ENCODE peak calls at places on chromosome 2, in four cellular contexts. One of them, this sample, is unnamed.

GRCh38 chr2:47299555-47299954 is 103.4 kb upstream of the MSH2 start:
- DNase-seq in GM20000: no peak
- DNase-seq in GM13977: no peak
- DNase-seq in prostate gland: no peak
- DNase-seq in this sample: peak

GRCh38 chr2:224909885-224910517 is 132.3 kb downstream of the DOCK10 start:
- DNase-seq in GM13977: no peak
- DNase-seq in GM20000: no peak
- DNase-seq in prostate gland: peak
- DNase-seq in this sample: peak

GRCh38 chr2:136235451-136236418 is 117.8 kb upstream of the CXCR4 start:
- DNase-seq in prostate gland: no peak
- DNase-seq in GM13977: no peak
- DNase-seq in GM20000: no peak
- DNase-seq in this sample: no peak

GRCh38 chr2:188610827-188611226 is 319.2 kb downstream of the GULP1 start:
- DNase-seq in GM20000: no peak
- DNase-seq in prostate gland: no peak
- DNase-seq in GM13977: no peak
- DNase-seq in this sample: no peak

GRCh38 chr2:222751821-222752719 is 80.6 kb downstream of the MOGAT1 start:
- DNase-seq in GM13977: no peak
- DNase-seq in GM20000: no peak
- DNase-seq in prostate gland: no peak
- DNase-seq in this sample: no peak

GRCh38 chr2:224819075-224819474 is 102.9 kb upstream of the CCDC195 start:
- DNase-seq in GM13977: no peak
- DNase-seq in prostate gland: no peak
- DNase-seq in GM20000: no peak
- DNase-seq in this sample: no peak

GRCh38 chr2:45274190-45274926 is 265.1 kb upstream of the SIX2 start:
- DNase-seq in GM20000: no peak
- DNase-seq in GM13977: no peak
- DNase-seq in prostate gland: peak
- DNase-seq in this sample: no peak

GRCh38 chr2:171652411-171652775 is 34.9 kb upstream of the DYNC1I2 start:
- DNase-seq in GM13977: peak
- DNase-seq in prostate gland: no peak
- DNase-seq in GM20000: no peak
- DNase-seq in this sample: no peak

GRCh38 chr2:105786231-105787230 is 41.8 kb downstream of the NCK2 start:
- DNase-seq in prostate gland: no peak
- DNase-seq in GM13977: no peak
- DNase-seq in GM20000: no peak
- DNase-seq in this sample: no peak

GRCh38 chr2:12106440-12107080 is 360.1 kb downstream of the LPIN1 start:
- DNase-seq in GM20000: no peak
- DNase-seq in prostate gland: no peak
- DNase-seq in GM13977: peak
- DNase-seq in this sample: no peak

GRCh38 chr2:19256239-19256638 is 102.2 kb downstream of the OSR1 start:
- DNase-seq in GM13977: no peak
- DNase-seq in prostate gland: no peak
- DNase-seq in GM20000: no peak
- DNase-seq in this sample: no peak

GRCh38 chr2:138432971-138433370 is 68.6 kb upstream of the SPOPL start:
- DNase-seq in prostate gland: no peak
- DNase-seq in GM13977: no peak
- DNase-seq in GM20000: peak
- DNase-seq in this sample: no peak

GRCh38 chr2:156803243-156803642 is 367.1 kb downstream of the GPD2 start:
- DNase-seq in prostate gland: no peak
- DNase-seq in GM13977: no peak
- DNase-seq in GM20000: no peak
- DNase-seq in this sample: no peak

GRCh38 chr2:139626128-139626527 is 845.9 kb upstream of the NXPH2 start:
- DNase-seq in GM20000: no peak
- DNase-seq in prostate gland: no peak
- DNase-seq in GM13977: no peak
- DNase-seq in this sample: no peak

GRCh38 chr2:98569197-98569793 is 39.0 kb downstream of the COA5 start:
- DNase-seq in prostate gland: no peak
- DNase-seq in GM13977: peak
- DNase-seq in GM20000: peak
- DNase-seq in this sample: no peak

GRCh38 chr2:6657131-6657530 is 208.6 kb downstream of the CMPK2 start:
- DNase-seq in prostate gland: no peak
- DNase-seq in GM20000: no peak
- DNase-seq in GM13977: no peak
- DNase-seq in this sample: no peak

GRCh38 chr2:75320893-75321292 is 121.6 kb upstream of the TACR1 start:
- DNase-seq in GM13977: no peak
- DNase-seq in GM20000: no peak
- DNase-seq in prostate gland: no peak
- DNase-seq in this sample: no peak

GRCh38 chr2:133673570-133673969 is 105.3 kb upstream of the NCKAP5 start:
- DNase-seq in GM13977: no peak
- DNase-seq in prostate gland: peak
- DNase-seq in GM20000: no peak
- DNase-seq in this sample: no peak

GRCh38 chr2:112708968-112709367 is 11.9 kb upstream of the NT5DC4 start:
- DNase-seq in GM20000: no peak
- DNase-seq in GM13977: no peak
- DNase-seq in prostate gland: no peak
- DNase-seq in this sample: peak

GRCh38 chr2:68190991-68191731 is 33.5 kb downstream of the PNO1 start:
- DNase-seq in GM13977: no peak
- DNase-seq in GM20000: no peak
- DNase-seq in prostate gland: no peak
- DNase-seq in this sample: no peak

GRCh38 chr2:240556553-240557100 is 1.2 kb downstream of the ANKMY1 start:
- DNase-seq in GM20000: peak
- DNase-seq in GM13977: peak
- DNase-seq in prostate gland: peak
- DNase-seq in this sample: peak

GRCh38 chr2:184598313-184599053 is at the start of gene ZNF804A:
- DNase-seq in prostate gland: no peak
- DNase-seq in GM20000: peak
- DNase-seq in GM13977: peak
- DNase-seq in this sample: peak

GRCh38 chr2:6423944-6424343 is 441.8 kb downstream of the CMPK2 start:
- DNase-seq in GM20000: no peak
- DNase-seq in prostate gland: no peak
- DNase-seq in GM13977: no peak
- DNase-seq in this sample: no peak

GRCh38 chr2:105180491-105180972 is 61.0 kb upstream of the GPR45 start:
- DNase-seq in prostate gland: no peak
- DNase-seq in GM20000: no peak
- DNase-seq in GM13977: no peak
- DNase-seq in this sample: no peak

DNA sequence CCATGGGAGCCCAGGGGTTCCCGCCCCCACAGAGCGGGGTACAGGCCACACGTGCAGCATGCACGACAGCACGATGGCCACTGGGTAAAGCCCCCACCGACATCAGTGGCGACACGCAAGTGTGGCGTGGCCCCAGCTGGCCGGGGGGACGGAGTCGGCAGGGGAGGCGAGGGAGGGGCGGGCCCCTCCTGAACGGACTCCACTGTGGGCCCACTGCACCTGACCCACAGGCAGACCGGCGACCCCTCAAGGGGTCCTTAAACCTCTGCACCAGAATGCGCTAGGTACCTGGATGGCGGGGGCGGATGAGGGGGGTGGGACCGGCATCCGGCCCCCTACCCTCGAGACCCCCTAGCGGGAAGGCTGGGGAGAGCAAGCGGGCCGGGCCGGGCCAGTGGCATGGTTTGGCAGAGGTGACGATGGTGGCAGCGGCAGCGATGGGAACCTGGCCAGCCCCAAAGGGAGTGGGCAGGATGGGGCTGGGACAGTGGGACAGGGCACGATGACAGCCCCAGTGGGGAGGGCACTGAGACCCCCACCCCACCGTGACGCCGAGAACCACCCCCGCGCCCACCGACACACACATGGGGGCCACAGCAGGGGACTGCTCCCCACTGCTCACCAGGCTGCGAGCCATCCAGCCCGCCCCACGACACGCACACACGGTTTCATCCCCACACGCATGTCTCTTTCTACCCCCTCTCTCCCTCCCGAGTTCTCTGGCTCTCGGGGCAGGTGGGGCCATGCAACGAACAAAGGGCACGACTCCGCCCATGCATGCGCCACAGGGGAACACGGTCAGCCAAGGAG is 91.9 kb upstream of the ANKRD30BL start:
- DNase-seq in GM13977: peak
- DNase-seq in prostate gland: no peak
- DNase-seq in GM20000: no peak
- DNase-seq in this sample: no peak
- TF ChIP-seq CTCF in GM13977: no peak
- TF ChIP-seq CTCF in prostate gland: no peak
- TF ChIP-seq CTCF in GM20000: no peak
- TF ChIP-seq CTCF in this sample: no peak

GRCh38 chr2:174691203-174691779 is 73.0 kb downstream of the CHRNA1 start:
- DNase-seq in GM20000: no peak
- DNase-seq in GM13977: no peak
- DNase-seq in prostate gland: no peak
- DNase-seq in this sample: no peak
- TF ChIP-seq CTCF in GM20000: no peak
- TF ChIP-seq CTCF in GM13977: no peak
- TF ChIP-seq CTCF in prostate gland: no peak
- TF ChIP-seq CTCF in this sample: no peak

GRCh38 chr2:177717831-177718618 is 325.5 kb downstream of the AGPS start:
- DNase-seq in GM13977: peak
- DNase-seq in prostate gland: no peak
- DNase-seq in GM20000: peak
- DNase-seq in this sample: no peak
- TF ChIP-seq CTCF in GM13977: peak
- TF ChIP-seq CTCF in prostate gland: no peak
- TF ChIP-seq CTCF in GM20000: peak
- TF ChIP-seq CTCF in this sample: no peak

DNA sequence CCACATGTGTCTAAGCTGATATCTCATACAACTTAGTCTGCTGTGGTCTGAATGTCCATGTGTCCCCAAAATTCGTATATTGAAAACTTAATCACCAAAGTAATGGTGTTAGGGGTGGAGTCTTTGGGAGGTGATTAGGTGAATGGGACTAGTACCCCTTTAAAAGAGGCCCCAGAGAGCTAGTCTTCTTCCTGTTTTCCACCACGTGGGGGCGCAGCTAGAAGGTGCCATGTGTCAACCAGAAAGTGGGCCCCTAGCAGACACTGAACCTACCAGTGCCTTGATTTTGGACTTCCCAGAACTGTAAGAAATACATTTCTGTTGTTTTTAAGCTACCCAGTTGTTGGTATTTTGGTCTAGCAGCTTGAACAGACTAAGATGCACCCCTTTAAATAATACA is 86.6 kb downstream of the ASB1 start:
- DNase-seq in GM13977: peak
- DNase-seq in prostate gland: peak
- DNase-seq in GM20000: peak
- DNase-seq in this sample: no peak
- TF ChIP-seq CTCF in GM13977: peak
- TF ChIP-seq CTCF in prostate gland: no peak
- TF ChIP-seq CTCF in GM20000: peak
- TF ChIP-seq CTCF in this sample: peak

DNA sequence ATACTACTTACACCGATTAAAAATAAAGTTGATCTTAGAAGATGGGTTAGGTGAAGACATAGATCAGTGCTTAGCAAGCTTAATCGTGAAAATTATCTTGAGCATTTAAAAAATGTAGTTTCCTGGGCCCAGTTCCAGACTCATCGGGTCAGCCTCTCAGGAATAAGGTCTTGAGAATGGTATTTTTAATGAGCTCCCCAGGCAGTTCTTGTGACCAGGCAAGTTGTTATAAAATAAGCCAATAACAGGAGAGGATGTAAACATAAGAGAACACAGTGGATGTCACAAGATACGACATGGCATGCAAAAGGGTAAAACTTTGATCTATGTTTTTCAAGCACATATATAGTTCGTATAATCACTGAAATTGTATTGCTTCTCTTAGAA is 507.1 kb upstream of the ZEB2 start:
- DNase-seq in GM13977: no peak
- DNase-seq in prostate gland: peak
- DNase-seq in GM20000: no peak
- DNase-seq in this sample: no peak
- TF ChIP-seq CTCF in GM13977: no peak
- TF ChIP-seq CTCF in prostate gland: no peak
- TF ChIP-seq CTCF in GM20000: no peak
- TF ChIP-seq CTCF in this sample: no peak

GRCh38 chr2:148978026-148978685 is 60.3 kb upstream of the LYPD6B start:
- DNase-seq in GM13977: no peak
- DNase-seq in GM20000: no peak
- DNase-seq in prostate gland: no peak
- DNase-seq in this sample: no peak
- TF ChIP-seq CTCF in GM13977: peak
- TF ChIP-seq CTCF in GM20000: no peak
- TF ChIP-seq CTCF in prostate gland: no peak
- TF ChIP-seq CTCF in this sample: no peak

DNA sequence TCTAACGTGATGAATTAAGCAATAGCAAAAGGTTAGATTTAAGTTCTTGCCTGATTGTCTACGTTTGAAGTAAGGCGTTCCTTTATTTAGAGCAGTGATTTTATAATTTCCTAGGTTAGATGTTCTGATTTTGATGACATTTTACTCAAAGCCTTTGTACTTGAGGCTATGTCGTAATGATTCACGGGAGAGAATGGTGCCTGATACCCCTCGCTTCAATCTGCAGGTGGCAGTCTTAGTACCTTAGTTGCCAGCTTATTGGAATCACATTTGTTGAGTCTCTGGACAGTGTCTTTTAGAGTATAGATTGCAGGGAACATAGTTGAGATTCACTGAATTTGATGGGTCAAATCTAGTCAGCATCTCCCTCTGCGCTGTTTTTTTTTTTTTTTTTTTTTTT is 89.5 kb downstream of the BIRC6 start:
- DNase-seq in prostate gland: no peak
- DNase-seq in GM20000: no peak
- DNase-seq in GM13977: no peak
- DNase-seq in this sample: no peak
- TF ChIP-seq CTCF in prostate gland: no peak
- TF ChIP-seq CTCF in GM20000: no peak
- TF ChIP-seq CTCF in GM13977: no peak
- TF ChIP-seq CTCF in this sample: no peak

GRCh38 chr2:151777487-151777886 is 43.2 kb upstream of the NEB start:
- DNase-seq in prostate gland: no peak
- DNase-seq in GM20000: no peak
- DNase-seq in GM13977: no peak
- DNase-seq in this sample: no peak
- TF ChIP-seq CTCF in prostate gland: no peak
- TF ChIP-seq CTCF in GM20000: no peak
- TF ChIP-seq CTCF in GM13977: peak
- TF ChIP-seq CTCF in this sample: no peak

This sample was measured in CD14-positive monocyte.